ENCODE peak calls at places on chromosome 1, in five cellular contexts. One of them, this sample, is unnamed.

GRCh38 chr1:156129687-156130577 is 15.4 kb downstream of the LMNA start:
- DNase-seq in CD8-positive, alpha-beta T cell: peak
- DNase-seq in activated CD8-positive, alpha-beta T cell treated with anti-CD3 and anti-CD28 coated beads, Interleukin-2, amount 10 ng/mL, durations not matched to agents 7 days and 5 days: peak
- DNase-seq in PC-3: peak
- DNase-seq in AG04449: peak
- DNase-seq in this sample: no peak

GRCh38 chr1:233300326-233300725 is 4.8 kb upstream of the PCNX2 start:
- DNase-seq in AG04449: no peak
- DNase-seq in PC-3: no peak
- DNase-seq in CD8-positive, alpha-beta T cell: no peak
- DNase-seq in activated CD8-positive, alpha-beta T cell treated with anti-CD3 and anti-CD28 coated beads, Interleukin-2, amount 10 ng/mL, durations not matched to agents 7 days and 5 days: no peak
- DNase-seq in this sample: no peak

GRCh38 chr1:6269271-6269996 is 8.5 kb upstream of the GPR153 start:
- DNase-seq in PC-3: no peak
- DNase-seq in AG04449: no peak
- DNase-seq in CD8-positive, alpha-beta T cell: no peak
- DNase-seq in activated CD8-positive, alpha-beta T cell treated with anti-CD3 and anti-CD28 coated beads, Interleukin-2, amount 10 ng/mL, durations not matched to agents 7 days and 5 days: no peak
- DNase-seq in this sample: no peak

GRCh38 chr1:29984107-29984506 is 739.3 kb downstream of the MATN1 start:
- DNase-seq in CD8-positive, alpha-beta T cell: no peak
- DNase-seq in PC-3: no peak
- DNase-seq in activated CD8-positive, alpha-beta T cell treated with anti-CD3 and anti-CD28 coated beads, Interleukin-2, amount 10 ng/mL, durations not matched to agents 7 days and 5 days: no peak
- DNase-seq in AG04449: no peak
- DNase-seq in this sample: no peak

GRCh38 chr1:166479052-166479631 is 312.3 kb upstream of the FAM78B start:
- DNase-seq in AG04449: no peak
- DNase-seq in CD8-positive, alpha-beta T cell: peak
- DNase-seq in PC-3: peak
- DNase-seq in activated CD8-positive, alpha-beta T cell treated with anti-CD3 and anti-CD28 coated beads, Interleukin-2, amount 10 ng/mL, durations not matched to agents 7 days and 5 days: peak
- DNase-seq in this sample: peak

GRCh38 chr1:246875041-246876026 is 56.4 kb downstream of the AHCTF1 start:
- DNase-seq in AG04449: peak
- DNase-seq in activated CD8-positive, alpha-beta T cell treated with anti-CD3 and anti-CD28 coated beads, Interleukin-2, amount 10 ng/mL, durations not matched to agents 7 days and 5 days: no peak
- DNase-seq in CD8-positive, alpha-beta T cell: no peak
- DNase-seq in PC-3: peak
- DNase-seq in this sample: peak

GRCh38 chr1:57986432-57986831 is 560.1 kb downstream of the OMA1 start:
- DNase-seq in PC-3: no peak
- DNase-seq in AG04449: no peak
- DNase-seq in CD8-positive, alpha-beta T cell: no peak
- DNase-seq in activated CD8-positive, alpha-beta T cell treated with anti-CD3 and anti-CD28 coated beads, Interleukin-2, amount 10 ng/mL, durations not matched to agents 7 days and 5 days: no peak
- DNase-seq in this sample: no peak

GRCh38 chr1:84073266-84073665 is 70.8 kb upstream of the PRKACB start:
- DNase-seq in PC-3: no peak
- DNase-seq in activated CD8-positive, alpha-beta T cell treated with anti-CD3 and anti-CD28 coated beads, Interleukin-2, amount 10 ng/mL, durations not matched to agents 7 days and 5 days: no peak
- DNase-seq in AG04449: peak
- DNase-seq in CD8-positive, alpha-beta T cell: no peak
- DNase-seq in this sample: no peak

This sample was measured in T-helper 1 cell.